ENCODE peak calls at places on chromosome 19, in ten cellular contexts. Z is suprapubic skin, O is fibroblast of pulmonary artery, V is fibroblast of mammary gland, J is colonic mucosa, X is stomach, T is fibroblast of lung, Y is endodermal cell, R is OCI-LY7, I is PC-3. P is an unnamed sample.

GRCh38 chr19:11554160-11554559 is 4.9 kb downstream of the ELOF1 start:
- DNase-seq in J (no peak), R (peak; percentile 63), Z (no peak), X (no peak), I (no peak), O (no peak), V (no peak), Y (no peak), T (no peak), P (no peak)

GRCh38 chr19:39382991-39383828 is 7.7 kb downstream of the PAF1 start:
- DNase-seq in O (no peak), R (no peak), J (no peak), X (no peak), V (no peak), T (no peak), I (no peak), Z (no peak), Y (no peak), P (no peak)

GRCh38 chr19:57803594-57804325 is 11.0 kb downstream of the ZNF552 start:
- DNase-seq in J (peak; percentile 62), I (peak; percentile 54), T (peak; percentile 99), R (no peak), O (peak; percentile 83), V (peak; percentile 62), Y (peak; percentile 89), X (peak; percentile 43), Z (no peak), P (peak; percentile 83)

GRCh38 chr19:15840833-15841232 is 25.4 kb upstream of the OR10H1 start:
- DNase-seq in Y (no peak), V (no peak), J (no peak), T (no peak), X (no peak), O (no peak), Z (no peak), R (no peak), I (no peak), P (no peak)

GRCh38 chr19:49591731-49592485 is 926 bp downstream of the PRR12 start:
- DNase-seq in Y (peak; percentile 86), Z (peak; percentile 84), T (peak; percentile 49), I (peak; percentile 57), R (peak; percentile 63), J (peak; percentile 70), O (peak; percentile 31), X (peak; percentile 40), V (peak; percentile 37), P (no peak)

GRCh38 chr19:3135961-3136683 is at the start of gene GNA15:
- DNase-seq in J (peak; percentile 53), O (no peak), I (no peak), X (peak; percentile 61), V (no peak), Y (peak; percentile 44), R (no peak), T (no peak), Z (peak; percentile 72), P (no peak)

GRCh38 chr19:932647-933552 is 7.1 kb downstream of the ARID3A start:
- DNase-seq in I (no peak), O (peak; percentile 93), X (peak; percentile 71), T (peak; percentile 93), J (peak; percentile 61), Y (peak; percentile 58), V (peak; percentile 93), R (no peak), Z (no peak), P (no peak)

GRCh38 chr19:3699741-3700241 is 477 bp downstream of the PIP5K1C start:
- DNase-seq in T (no peak), V (no peak), Z (peak; percentile 69), Y (no peak), X (no peak), I (no peak), J (no peak), R (peak; percentile 10), O (no peak), P (no peak)

GRCh38 chr19:47573076-47574026 is at the start of gene ZNF541:
- DNase-seq in X (peak; percentile 61), I (no peak), J (peak; percentile 58), R (no peak), O (peak; percentile 55), T (peak; percentile 42), Y (no peak), Z (peak; percentile 81), V (peak; percentile 36), P (no peak)

GRCh38 chr19:51294977-51295375 is 16.5 kb upstream of the IGLON5 start:
- DNase-seq in O (no peak), V (no peak), Z (no peak), I (no peak), R (no peak), Y (peak; percentile 60), J (no peak), X (no peak), T (no peak), P (no peak)

GRCh38 chr19:55678121-55678671 is 3.2 kb downstream of the EPN1 start:
- DNase-seq in V (no peak), O (no peak), T (no peak), R (peak; percentile 96), I (no peak), J (no peak), Z (no peak), X (peak; percentile 43), Y (no peak), P (no peak)

GRCh38 chr19:58054792-58055482 is 4.1 kb upstream of the ZNF135 start:
- DNase-seq in I (no peak), R (no peak), Z (no peak), T (peak; percentile 44), Y (peak; percentile 66), O (peak; percentile 12), V (peak; percentile 24), J (no peak), X (no peak), P (no peak)

GRCh38 chr19:10961073-10961762 is 388 bp downstream of the SMARCA4 start:
- DNase-seq in X (peak; percentile 61), Y (peak; percentile 73), V (no peak), Z (no peak), R (peak; percentile 57), J (peak; percentile 43), O (peak; percentile 30), I (peak; percentile 35), T (peak; percentile 13), P (no peak)

GRCh38 chr19:18417250-18418033 is 1.8 kb upstream of the SSBP4 start:
- DNase-seq in V (peak; percentile 69), R (no peak), Y (peak; percentile 89), J (peak; percentile 73), I (peak; percentile 72), X (no peak), Z (peak; percentile 89), T (peak; percentile 83), O (peak; percentile 90), P (no peak)

GRCh38 chr19:34853369-34853768 is 73.3 kb upstream of the ZNF30 start:
- DNase-seq in T (no peak), I (no peak), R (peak; percentile 39), V (no peak), Z (no peak), J (no peak), X (no peak), Y (no peak), O (no peak), P (no peak)

GRCh38 chr19:34856052-34856451 is 70.7 kb upstream of the ZNF30 start:
- DNase-seq in J (no peak), T (no peak), V (no peak), Y (no peak), Z (no peak), R (no peak), O (no peak), X (no peak), I (no peak), P (no peak)

GRCh38 chr19:34847393-34847792 is 74.4 kb upstream of the ZNF599 start:
- DNase-seq in X (peak; percentile 11), V (no peak), J (no peak), Z (no peak), R (no peak), Y (no peak), I (peak; percentile 3), O (no peak), T (no peak), P (no peak)

DNA sequence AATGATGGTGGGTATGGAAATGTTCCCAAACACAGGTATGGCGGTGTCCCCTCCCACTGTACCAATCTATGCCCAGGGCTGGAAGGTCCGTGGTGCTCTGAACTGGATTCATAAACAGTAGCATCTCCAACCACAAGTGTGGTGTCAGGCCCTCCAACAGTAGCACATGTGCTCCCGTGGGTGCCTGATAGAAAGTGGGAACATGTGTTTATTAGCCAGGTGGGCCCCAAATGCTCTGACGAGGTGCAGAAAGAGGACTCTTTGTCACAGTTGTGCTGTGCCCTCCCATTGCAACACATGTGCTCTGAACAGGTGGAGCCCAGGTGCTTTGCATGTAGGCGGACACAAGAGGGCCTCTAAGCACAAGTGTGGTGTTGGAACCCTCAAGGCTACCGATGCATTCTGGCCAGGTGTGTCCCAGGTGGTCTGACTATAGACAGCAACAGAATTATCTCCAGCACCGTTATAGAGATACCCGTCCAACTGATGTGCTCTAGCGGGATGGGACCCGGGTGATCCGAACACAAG is 75.4 kb upstream of the ZNF30 start:
- DNase-seq in V (no peak), T (no peak), Y (peak; percentile 72), R (peak; percentile 65), J (no peak), X (no peak), Z (no peak), I (peak; percentile 42), O (no peak), P (no peak)
- TF ChIP-seq CTCF in V (no peak), T (no peak), Y (peak; percentile 72), R (peak; percentile 61), J (no peak), X (no peak), Z (no peak), I (peak; percentile 33), O (no peak), P (no peak)

GRCh38 chr19:42370068-42370520 is 20.0 kb downstream of the CNFN start:
- DNase-seq in I (no peak), T (no peak), Z (no peak), R (no peak), V (no peak), X (no peak), Y (peak; percentile 87), O (no peak), J (no peak), P (no peak)
- H3K4me3 ChIP-seq in I (no peak overlapping the region), T (no peak overlapping the region), Z (no peak overlapping the region), R (no peak overlapping the region), V (no peak overlapping the region), X (no peak overlapping the region), Y (no peak overlapping the region), O (no peak overlapping the region), J (no peak overlapping the region), P (no peak overlapping the region)

DNA sequence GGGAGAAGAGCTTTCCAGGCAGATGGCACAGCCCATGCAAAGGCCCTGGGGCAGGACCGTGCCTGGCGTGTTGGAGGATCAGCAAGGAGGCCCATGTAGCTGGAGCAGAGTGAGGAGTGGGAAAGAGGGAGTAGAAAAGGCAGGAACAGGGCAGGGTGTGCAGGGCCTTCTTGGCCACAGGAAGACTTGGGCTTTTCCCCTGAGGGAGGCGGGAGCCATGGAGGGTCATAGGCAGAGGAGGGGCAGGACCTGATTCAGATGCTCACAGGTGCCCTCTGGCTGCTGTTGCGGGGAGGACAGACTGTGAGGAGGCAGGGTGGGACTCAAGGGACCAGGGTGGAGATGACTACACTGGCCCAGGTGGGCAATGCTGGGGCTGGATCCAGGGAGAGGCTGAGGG is 13.8 kb upstream of the PTPRS start:
- DNase-seq in J (no peak), V (peak; percentile 19), R (no peak), X (no peak), T (no peak), O (peak; percentile 11), I (peak; percentile 29), Z (no peak), Y (peak; percentile 82), P (no peak)
- TF ChIP-seq CTCF in J (no peak), V (peak; percentile 39), R (peak; percentile 68), X (no peak), T (peak; percentile 35), O (peak; percentile 39), I (peak; percentile 54), Z (no peak), Y (peak; percentile 67), P (peak; percentile 27)

GRCh38 chr19:35613574-35613973 is 1.0 kb downstream of the HAUS5 start:
- DNase-seq in O (no peak), I (no peak), T (no peak), J (no peak), Z (no peak), V (no peak), X (no peak), R (no peak), Y (no peak), P (no peak)
- H3K4me3 ChIP-seq in O (no peak overlapping the region), I (no peak overlapping the region), T (no peak overlapping the region), J (no peak overlapping the region), Z (no peak overlapping the region), V (no peak overlapping the region), X (no peak overlapping the region), R (peak overlapping the region; percentile 82), Y (peak overlapping the region; percentile 91), P (no peak overlapping the region)